ENCODE peak calls at places on chromosomes 2 and 18, in nine cellular contexts. L is SK-N-SH, A is cardiac muscle cell, O is fibroblast of lung, V is AG04450, J is caudate nucleus, T is right cardiac atrium, F is IMR-90, Y is lung. G is an unnamed sample.

GRCh38 chr2:97724946-97725688 is 11.7 kb downstream of the ZAP70 start:
- DNase-seq in O (no peak), L (no peak), F (no peak), V (no peak), T (no peak), Y (no peak), J (no peak), A (no peak), G (no peak)

GRCh38 chr2:113200736-113201490 is 27.1 kb downstream of the PSD4 start:
- DNase-seq in A (no peak), L (no peak), F (no peak), O (no peak), J (no peak), Y (no peak), T (no peak), V (no peak), G (no peak)

GRCh38 chr2:217666338-217666737 is 336.5 kb downstream of the TNS1 start:
- DNase-seq in L (no peak), T (no peak), V (no peak), O (peak), F (peak), J (no peak), Y (no peak), A (no peak), G (no peak)

GRCh38 chr2:58039170-58039611 is 7.4 kb upstream of the VRK2 start:
- DNase-seq in J (no peak), A (peak), Y (no peak), T (no peak), L (no peak), F (peak), V (no peak), O (peak), G (peak)

GRCh38 chr18:47928466-47928865 is 2.0 kb downstream of the SMAD2 start:
- DNase-seq in O (peak), F (peak), T (no peak), A (peak), J (no peak), V (no peak), L (no peak), Y (no peak), G (no peak)

GRCh38 chr18:48356909-48357631 is 52.1 kb downstream of the ZBTB7C start:
- DNase-seq in J (no peak), F (no peak), A (no peak), V (no peak), O (no peak), Y (no peak), T (no peak), L (peak), G (no peak)

GRCh38 chr2:66574701-66575624 is 140.0 kb downstream of the MEIS1 start:
- DNase-seq in O (peak), L (peak), Y (peak), T (peak), V (peak), A (peak), F (peak), J (peak), G (peak)

GRCh38 chr18:54284967-54285785 is 15.9 kb downstream of the POLI start:
- DNase-seq in F (peak), O (peak), A (peak), J (no peak), L (no peak), Y (no peak), V (peak), T (peak), G (peak)

GRCh38 chr18:25594351-25594750 is 242.4 kb upstream of the ZNF521 start:
- DNase-seq in Y (no peak), L (peak), T (no peak), A (peak), J (no peak), O (no peak), F (peak), V (no peak), G (no peak)

GRCh38 chr2:112692914-112693313 is 27.9 kb upstream of the NT5DC4 start:
- DNase-seq in O (no peak), F (no peak), A (no peak), L (no peak), V (no peak), J (no peak), T (no peak), Y (no peak), G (no peak)

GRCh38 chr2:199646439-199646838 is 188.7 kb upstream of the SATB2 start:
- DNase-seq in T (no peak), Y (no peak), J (no peak), O (no peak), F (no peak), L (no peak), A (no peak), V (no peak), G (no peak)

GRCh38 chr2:150609831-150610582 is 122.5 kb upstream of the RND3 start:
- DNase-seq in T (no peak), J (no peak), A (no peak), O (peak), V (peak), Y (no peak), L (no peak), F (peak), G (no peak)

GRCh38 chr2:234730066-234730640 is 221.7 kb upstream of the SH3BP4 start:
- DNase-seq in V (no peak), F (no peak), O (no peak), Y (peak), L (no peak), J (no peak), A (no peak), T (no peak), G (no peak)

GRCh38 chr18:12750076-12750707 is 47.4 kb downstream of the PSMG2 start:
- DNase-seq in T (no peak), J (no peak), V (no peak), Y (no peak), L (no peak), F (no peak), O (no peak), A (no peak), G (no peak)

GRCh38 chr2:171794918-171795317 is 99.1 kb downstream of the SLC25A12 start:
- DNase-seq in V (no peak), J (no peak), T (no peak), Y (no peak), A (no peak), O (no peak), L (no peak), F (no peak), G (no peak)

GRCh38 chr2:132692816-132693215 is 22.8 kb upstream of the LYPD1 start:
- DNase-seq in A (no peak), V (no peak), L (no peak), O (peak), F (peak), T (no peak), J (no peak), Y (no peak), G (no peak)

GRCh38 chr2:215758691-215759090 is 254.7 kb downstream of the MREG start:
- DNase-seq in J (no peak), A (peak), V (no peak), F (peak), T (no peak), Y (no peak), O (no peak), L (no peak), G (no peak)

GRCh38 chr2:112290098-112290497 is 14.7 kb downstream of the ZC3H6 start:
- DNase-seq in L (no peak), O (no peak), T (no peak), F (no peak), A (no peak), V (no peak), Y (no peak), J (no peak), G (no peak)

GRCh38 chr2:36455011-36455410 is 99.4 kb downstream of the CRIM1 start:
- DNase-seq in L (no peak), J (no peak), F (no peak), V (no peak), O (no peak), Y (no peak), T (no peak), A (no peak), G (no peak)

GRCh38 chr2:230614913-230615332 is 97.7 kb upstream of the CAB39 start:
- DNase-seq in L (no peak), F (no peak), O (no peak), J (no peak), V (no peak), T (no peak), A (no peak), Y (no peak), G (peak)

GRCh38 chr18:35933982-35934381 is 38.5 kb upstream of the RMP24 start:
- DNase-seq in J (no peak), Y (peak), O (no peak), A (no peak), V (no peak), L (no peak), T (no peak), F (no peak), G (no peak)

GRCh38 chr2:18749912-18750526 is 160.7 kb upstream of the NT5C1B start:
- DNase-seq in L (peak), A (peak), Y (peak), F (peak), J (no peak), T (peak), O (peak), V (no peak), G (peak)

GRCh38 chr18:76130845-76131244 is 364.2 kb downstream of the ZNF516 start:
- DNase-seq in J (no peak), T (peak), V (no peak), Y (no peak), O (no peak), L (no peak), F (no peak), A (no peak), G (no peak)

GRCh38 chr2:196336206-196336605 is 164.8 kb upstream of the STK17B start:
- DNase-seq in Y (no peak), V (peak), O (peak), A (no peak), J (no peak), L (no peak), T (no peak), F (peak), G (no peak)

GRCh38 chr2:89820248-89820647 is 1128.8 kb downstream of the RPIA start:
- DNase-seq in Y (no peak), V (no peak), O (no peak), J (no peak), F (no peak), L (no peak), A (no peak), T (no peak), G (no peak)

GRCh38 chr2:233062447-233062842 is 2.3 kb downstream of the INPP5D start:
- DNase-seq in T (peak), V (no peak), A (no peak), Y (no peak), L (no peak), F (no peak), J (no peak), O (no peak), G (no peak)

GRCh38 chr2:189276277-189276676 is 96.7 kb upstream of the COL5A2 start:
- DNase-seq in L (no peak), Y (no peak), V (no peak), T (no peak), F (peak), A (peak), O (peak), J (no peak), G (no peak)

GRCh38 chr2:16114836-16115235 is 174.5 kb downstream of the MYCN start:
- DNase-seq in F (no peak), J (no peak), T (no peak), Y (no peak), V (no peak), O (no peak), L (no peak), A (no peak), G (no peak)

GRCh38 chr2:235746257-235746934 is 252.6 kb downstream of the AGAP1 start:
- DNase-seq in Y (peak), L (peak), F (peak), T (peak), V (peak), J (no peak), A (peak), O (peak), G (peak)

GRCh38 chr2:149761611-149762010 is 174.0 kb upstream of the MMADHC start:
- DNase-seq in F (no peak), O (no peak), T (no peak), A (no peak), J (no peak), Y (no peak), V (no peak), L (no peak), G (no peak)

GRCh38 chr2:234427081-234428058 is 69.5 kb downstream of the ARL4C start:
- DNase-seq in F (peak), J (no peak), A (peak), V (peak), Y (peak), O (no peak), T (no peak), L (no peak), G (peak)

GRCh38 chr2:193584522-193584938 is 1389.8 kb upstream of the TMEFF2 start:
- DNase-seq in T (no peak), F (peak), J (no peak), V (no peak), A (peak), L (peak), O (no peak), Y (no peak), G (peak)

GRCh38 chr18:7657050-7657449 is 89.9 kb downstream of the PTPRM start:
- DNase-seq in F (no peak), T (peak), V (no peak), Y (no peak), L (no peak), A (no peak), O (no peak), J (no peak), G (no peak)

GRCh38 chr18:79405781-79406575 is 10.2 kb downstream of the NFATC1 start:
- DNase-seq in V (no peak), Y (peak), A (no peak), T (peak), O (no peak), J (no peak), L (no peak), F (no peak), G (peak)

GRCh38 chr2:218995972-218996644 is 2.9 kb upstream of the CRYBA2 start:
- DNase-seq in Y (peak), J (peak), V (peak), O (peak), T (peak), L (peak), A (peak), F (peak), G (peak)

GRCh38 chr2:144524190-144524957 is 4.5 kb upstream of the ZEB2 start:
- DNase-seq in V (no peak), Y (no peak), L (peak), T (peak), A (peak), J (peak), F (no peak), O (peak), G (peak)

GRCh38 chr2:158772306-158773078 is 22.6 kb upstream of the DAPL1 start:
- DNase-seq in O (no peak), F (no peak), J (peak), L (no peak), T (no peak), Y (no peak), V (no peak), A (no peak), G (no peak)

GRCh38 chr2:176637497-176638166 is 368.4 kb downstream of the MTX2 start:
- DNase-seq in L (peak), J (no peak), A (peak), Y (peak), V (no peak), T (peak), O (peak), F (peak), G (no peak)

GRCh38 chr2:201448701-201449100 is 2.6 kb downstream of the TRAK2 start:
- DNase-seq in A (no peak), V (no peak), O (no peak), Y (no peak), T (no peak), J (no peak), F (no peak), L (no peak), G (no peak)

GRCh38 chr18:9876867-9877654 is 8.7 kb upstream of the TXNDC2 start:
- DNase-seq in O (peak), L (peak), A (peak), V (peak), F (peak), T (no peak), J (no peak), Y (peak), G (no peak)

GRCh38 chr2:231663458-231664290 is 44.7 kb upstream of the PTMA start:
- DNase-seq in V (no peak), T (no peak), Y (no peak), F (no peak), L (no peak), J (no peak), O (no peak), A (no peak), G (peak)
- H3K27ac ChIP-seq in V (no peak), T (no peak), Y (no peak), F (no peak), L (no peak), J (no peak), O (no peak), A (no peak), G (peak)

GRCh38 chr2:178844690-178845089 is 37.5 kb upstream of the TTN start:
- DNase-seq in J (no peak), Y (no peak), V (no peak), O (no peak), L (no peak), F (no peak), T (no peak), A (no peak), G (no peak)

GRCh38 chr2:178844269-178844668 is 37.0 kb upstream of the TTN start:
- DNase-seq in O (peak), F (no peak), T (no peak), L (no peak), Y (no peak), J (no peak), V (no peak), A (no peak), G (no peak)

GRCh38 chr2:178845565-178846457 is 38.6 kb upstream of the TTN start:
- DNase-seq in Y (no peak), F (peak), A (peak), O (peak), V (peak), T (no peak), J (no peak), L (no peak), G (no peak)

GRCh38 chr2:178848335-178848734 is 41.1 kb upstream of the TTN start:
- DNase-seq in V (no peak), T (no peak), O (no peak), J (no peak), F (no peak), A (no peak), Y (no peak), L (no peak), G (no peak)

GRCh38 chr2:178846458-178846802 is 39.2 kb upstream of the TTN start:
- DNase-seq in L (no peak), F (no peak), O (no peak), Y (no peak), T (no peak), J (no peak), A (no peak), V (no peak), G (no peak)
- H3K27ac ChIP-seq in L (peak), F (no peak), O (no peak), Y (peak), T (no peak), J (no peak), A (peak), V (no peak), G (no peak)

DNA sequence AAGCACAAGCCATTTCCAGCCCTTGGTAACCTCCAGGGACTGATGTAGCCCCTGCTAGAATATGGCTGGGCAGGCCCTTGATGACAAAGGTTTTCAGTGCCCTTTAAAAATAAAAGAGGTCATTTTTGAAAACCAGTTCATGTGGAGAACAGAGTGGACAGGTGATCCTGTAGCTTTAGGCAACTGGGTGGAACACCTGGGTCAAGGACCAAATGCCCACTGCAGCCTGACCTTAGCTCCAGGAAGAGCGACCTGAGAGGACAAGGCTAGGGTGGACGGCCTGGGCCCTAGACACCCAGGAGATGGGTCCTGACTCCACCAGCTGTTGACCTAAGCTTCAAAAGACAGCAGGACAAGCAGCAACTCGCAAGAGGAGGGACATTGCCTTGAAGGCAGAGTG is 116.6 kb downstream of the LIPG start:
- DNase-seq in V (no peak), T (no peak), L (no peak), Y (no peak), O (no peak), J (no peak), F (no peak), A (no peak), G (no peak)
- H3K27ac ChIP-seq in V (no peak), T (no peak), L (no peak), Y (no peak), O (no peak), J (no peak), F (no peak), A (no peak), G (no peak)

GRCh38 chr2:20611844-20612356 is 39.0 kb downstream of the HS1BP3 start:
- DNase-seq in O (no peak), F (no peak), Y (no peak), T (no peak), L (no peak), J (no peak), A (no peak), V (no peak), G (no peak)

GRCh38 chr2:20614201-20615045 is 36.5 kb downstream of the HS1BP3 start:
- DNase-seq in F (no peak), J (no peak), V (no peak), L (no peak), T (peak), A (no peak), O (peak), Y (no peak), G (peak)

GRCh38 chr2:20613342-20613916 is 37.5 kb downstream of the HS1BP3 start:
- DNase-seq in F (no peak), T (peak), J (no peak), V (no peak), Y (no peak), A (no peak), O (no peak), L (peak), G (no peak)

GRCh38 chr2:20611077-20611843 is 39.6 kb downstream of the HS1BP3 start:
- DNase-seq in A (peak), V (peak), F (peak), O (peak), L (no peak), Y (peak), T (peak), J (no peak), G (no peak)

GRCh38 chr2:20612835-20613341 is 38.0 kb downstream of the HS1BP3 start:
- DNase-seq in O (no peak), V (no peak), F (no peak), L (no peak), J (no peak), A (no peak), Y (no peak), T (no peak), G (no peak)
- H3K27ac ChIP-seq in O (no peak), V (no peak), F (no peak), L (no peak), J (no peak), A (no peak), Y (peak), T (peak), G (no peak)

DNA sequence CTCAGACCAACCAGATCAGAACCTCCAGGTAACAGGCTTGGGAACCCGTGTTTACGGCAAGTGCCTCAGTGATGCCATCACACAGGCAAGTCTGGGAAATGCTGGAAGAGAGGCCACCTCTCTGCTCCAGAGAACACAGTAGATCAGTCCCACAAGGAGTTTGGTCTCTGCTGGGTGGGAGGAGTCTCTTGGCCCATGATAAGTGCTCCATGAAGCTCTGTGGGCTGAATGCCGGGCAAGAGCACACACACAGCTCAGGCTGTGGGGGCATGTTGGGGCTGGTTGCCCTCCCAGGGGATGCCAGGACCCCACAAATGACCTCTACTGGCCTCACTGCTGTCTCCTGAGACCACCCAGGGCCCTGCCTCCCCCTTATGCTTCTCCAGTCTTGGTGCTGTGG is 84.4 kb upstream of the UXS1 start:
- DNase-seq in A (no peak), O (no peak), F (no peak), Y (no peak), L (peak), T (no peak), V (no peak), J (no peak), G (no peak)
- H3K27ac ChIP-seq in A (no peak), O (no peak), F (no peak), Y (no peak), L (no peak), T (no peak), V (no peak), J (no peak), G (no peak)

GRCh38 chr2:2852015-2852777 is 521.1 kb upstream of the MYT1L start:
- DNase-seq in Y (no peak), T (no peak), J (no peak), A (no peak), O (no peak), V (no peak), L (no peak), F (no peak), G (no peak)

GRCh38 chr2:2851316-2851715 is 520.2 kb upstream of the MYT1L start:
- DNase-seq in F (no peak), Y (no peak), J (no peak), A (no peak), L (no peak), T (no peak), V (no peak), O (no peak), G (no peak)

GRCh38 chr2:2849464-2850217 is 518.6 kb upstream of the MYT1L start:
- DNase-seq in J (no peak), Y (no peak), A (no peak), O (no peak), V (no peak), L (peak), F (no peak), T (no peak), G (no peak)

GRCh38 chr2:2850218-2850850 is 519.3 kb upstream of the MYT1L start:
- DNase-seq in J (no peak), V (no peak), L (no peak), Y (no peak), O (no peak), F (no peak), T (no peak), A (no peak), G (no peak)

GRCh38 chr2:2850891-2851290 is 519.8 kb upstream of the MYT1L start:
- DNase-seq in V (no peak), T (no peak), A (no peak), O (no peak), L (no peak), J (no peak), F (no peak), Y (no peak), G (no peak)
- H3K27ac ChIP-seq in V (no peak), T (no peak), A (no peak), O (no peak), L (no peak), J (no peak), F (no peak), Y (no peak), G (no peak)

G was measured in Karpas-422.